ENCODE peak calls at places on chromosomes 6 and 20, in nine cellular contexts. J is GM10248, T is EL, Q is T-helper 2 cell, P is posterior cingulate gyrus, I is Right ventricle myocardium superior, U is amniotic stem cell, W is activated T-cell treated with anti-CD3 and anti-CD28 coated beads for 4 hours, V is mesothelial cell of epicardium. S is an unnamed sample.
A peak's percentile ranks its signal among the peaks of the same experiment; 100 is the strongest.

GRCh38 chr20:47417245-47418060 is 61.0 kb upstream of the ZMYND8 start:
- DNase-seq in V (no peak), Q (no peak), T (no peak), W (no peak), I (no peak), U (no peak), P (no peak), J (no peak), S (no peak)

GRCh38 chr6:163415176-163415619 is 680 bp downstream of the QKI start:
- DNase-seq in Q (peak; percentile 48), U (no peak), W (no peak), V (no peak), T (no peak), P (no peak), I (peak; percentile 53), J (peak; percentile 33), S (no peak)

GRCh38 chr20:2246081-2246491 is 49.7 kb upstream of the TGM3 start:
- DNase-seq in I (no peak), V (no peak), W (no peak), U (no peak), J (no peak), Q (no peak), T (no peak), P (no peak), S (no peak)

GRCh38 chr6:129489215-129489765 is 220.7 kb downstream of the ARHGAP18 start:
- DNase-seq in I (no peak), V (no peak), W (no peak), J (no peak), Q (no peak), U (no peak), P (no peak), T (no peak), S (no peak)

GRCh38 chr6:33014841-33015634 is 5.6 kb upstream of the HLA-DOA start:
- DNase-seq in J (peak; percentile 70), T (peak; percentile 78), U (peak; percentile 65), I (no peak), Q (peak; percentile 83), P (no peak), V (no peak), W (peak; percentile 49), S (peak; percentile 25)

GRCh38 chr6:82066196-82066595 is 181.3 kb downstream of the IBTK start:
- DNase-seq in W (no peak), V (no peak), U (no peak), Q (no peak), I (no peak), P (no peak), T (no peak), J (no peak), S (no peak)

GRCh38 chr20:8568068-8568467 is 436.0 kb downstream of the PLCB1 start:
- DNase-seq in P (no peak), Q (no peak), V (no peak), I (no peak), U (no peak), J (no peak), W (no peak), T (no peak), S (no peak)

GRCh38 chr20:3238616-3239025 is 369 bp downstream of the SLC4A11 start:
- DNase-seq in J (peak; percentile 66), P (no peak), U (no peak), Q (peak; percentile 62), T (peak; percentile 56), W (peak; percentile 33), V (no peak), I (no peak), S (no peak)

GRCh38 chr20:47080365-47080764 is 185.7 kb downstream of the EYA2 start:
- DNase-seq in T (no peak), U (no peak), W (no peak), I (no peak), P (no peak), Q (no peak), J (no peak), V (no peak), S (no peak)

GRCh38 chr6:27279513-27280063 is 32.1 kb downstream of the PRSS16 start:
- DNase-seq in Q (no peak), I (no peak), T (peak; percentile 39), V (no peak), J (no peak), U (no peak), W (no peak), P (no peak), S (peak; percentile 70)

GRCh38 chr20:34709044-34709835 is 5.1 kb downstream of the TP53INP2 start:
- DNase-seq in W (peak; percentile 65), T (peak; percentile 93), Q (peak; percentile 93), J (peak; percentile 91), I (peak; percentile 93), V (peak; percentile 61), U (peak; percentile 69), P (peak; percentile 77), S (no peak)

GRCh38 chr6:23176883-23177282 is 607.5 kb downstream of the HDGFL1 start:
- DNase-seq in U (no peak), W (no peak), P (no peak), J (no peak), T (peak; percentile 81), Q (no peak), I (peak; percentile 33), V (no peak), S (no peak)

GRCh38 chr20:63101781-63102719 is 95.3 kb upstream of the BHLHE23 start:
- DNase-seq in T (peak; percentile 43), I (peak; percentile 55), V (no peak), W (peak; percentile 53), P (peak; percentile 51), U (no peak), Q (peak; percentile 88), J (peak; percentile 79), S (no peak)

GRCh38 chr6:167119680-167120556 is 3.0 kb upstream of the CCR6 start:
- DNase-seq in V (no peak), I (no peak), W (no peak), T (no peak), J (no peak), Q (peak; percentile 73), U (no peak), P (no peak), S (no peak)

GRCh38 chr20:36394340-36394965 is 88.3 kb downstream of the DLGAP4 start:
- DNase-seq in I (no peak), Q (no peak), V (no peak), U (no peak), T (no peak), W (no peak), J (no peak), P (peak; percentile 62), S (no peak)

GRCh38 chr6:141261016-141261671 is 871.6 kb upstream of the GJE1 start:
- DNase-seq in U (no peak), P (no peak), T (no peak), J (no peak), W (no peak), Q (no peak), I (peak; percentile 62), V (no peak), S (no peak)

GRCh38 chr20:64083380-64084208 is 604 bp downstream of the LKAAEAR1 start:
- DNase-seq in U (peak; percentile 38), Q (peak; percentile 78), V (peak; percentile 68), J (peak; percentile 79), I (peak; percentile 90), P (peak; percentile 80), T (peak; percentile 77), W (peak; percentile 40), S (peak; percentile 87)

GRCh38 chr6:169224185-169224695 is 29.4 kb downstream of the THBS2 start:
- DNase-seq in W (no peak), V (no peak), T (peak; percentile 44), Q (no peak), U (peak; percentile 7), P (no peak), I (no peak), J (no peak), S (no peak)

GRCh38 chr6:80464901-80465300 is 358.4 kb downstream of the BCKDHB start:
- DNase-seq in Q (no peak), V (no peak), U (no peak), P (no peak), W (no peak), T (no peak), J (no peak), I (no peak), S (no peak)

GRCh38 chr20:20370087-20370575 is 2.2 kb downstream of the INSM1 start:
- DNase-seq in Q (no peak), W (no peak), P (no peak), U (no peak), J (no peak), I (no peak), V (no peak), T (no peak), S (no peak)

GRCh38 chr6:163745566-163746400 is 331.3 kb downstream of the QKI start:
- DNase-seq in W (no peak), U (peak; percentile 88), P (no peak), I (peak; percentile 77), T (peak; percentile 99), Q (no peak), V (no peak), J (no peak), S (no peak)

GRCh38 chr20:56358600-56359211 is at the start of gene FAM210B:
- DNase-seq in J (peak; percentile 96), T (peak; percentile 92), W (peak; percentile 64), V (peak; percentile 76), Q (peak; percentile 89), I (peak; percentile 93), U (peak; percentile 74), P (peak; percentile 90), S (peak; percentile 72)

GRCh38 chr6:16805190-16805860 is 44.1 kb upstream of the ATXN1 start:
- DNase-seq in T (no peak), U (no peak), V (no peak), I (no peak), W (no peak), J (no peak), Q (no peak), P (no peak), S (no peak)

GRCh38 chr6:42834056-42834455 is 45.4 kb upstream of the RPL7L1 start:
- DNase-seq in T (no peak), V (no peak), W (no peak), J (no peak), Q (no peak), P (no peak), U (no peak), I (no peak), S (no peak)

GRCh38 chr6:151502499-151502898 is 8.7 kb downstream of the CCDC170 start:
- DNase-seq in J (no peak), I (no peak), T (peak; percentile 43), W (no peak), P (no peak), U (no peak), V (no peak), Q (no peak), S (no peak)

GRCh38 chr20:13348301-13349239 is 127.5 kb downstream of the ISM1 start:
- DNase-seq in T (peak; percentile 24), J (no peak), V (no peak), W (no peak), U (no peak), Q (no peak), P (no peak), I (no peak), S (no peak)

GRCh38 chr6:154301086-154301625 is 55.4 kb downstream of the IPCEF1 start:
- DNase-seq in I (no peak), Q (no peak), W (no peak), T (peak; percentile 67), P (no peak), V (no peak), U (no peak), J (no peak), S (no peak)

GRCh38 chr6:17423018-17423417 is 29.6 kb downstream of the CAP2 start:
- DNase-seq in V (no peak), J (no peak), T (no peak), W (no peak), I (no peak), P (no peak), U (no peak), Q (no peak), S (no peak)

GRCh38 chr20:57856658-57857057 is 146.8 kb upstream of the PMEPA1 start:
- DNase-seq in P (no peak), T (no peak), W (no peak), Q (peak; percentile 13), J (no peak), U (no peak), I (no peak), V (no peak), S (no peak)

GRCh38 chr20:56817780-56818675 is 188.9 kb downstream of the TFAP2C start:
- DNase-seq in W (no peak), T (no peak), J (no peak), Q (no peak), I (no peak), V (no peak), P (no peak), U (no peak), S (no peak)

GRCh38 chr6:55632953-55633352 is 54.0 kb upstream of the HMGCLL1 start:
- DNase-seq in Q (no peak), U (no peak), T (peak; percentile 34), J (no peak), V (no peak), P (no peak), W (no peak), I (no peak), S (no peak)